ENCODE peak calls at places on chromosomes 2 and 18, in five cellular contexts. One of them, this sample, is unnamed. For H3K36me3, the result is how much of the 10 kb centered on the place peaks cover.

GRCh38 chr18:6374340-6374739 is 40.4 kb downstream of the L3MBTL4 start:
- DNase-seq in H1: no peak
- DNase-seq in cardiac muscle cell: no peak
- DNase-seq in neural progenitor cell: no peak
- DNase-seq in CD8-positive, alpha-beta T cell: no peak
- DNase-seq in this sample: no peak

GRCh38 chr2:235300368-235301201 is 193.3 kb upstream of the AGAP1 start:
- DNase-seq in cardiac muscle cell: no peak
- DNase-seq in CD8-positive, alpha-beta T cell: no peak
- DNase-seq in H1: no peak
- DNase-seq in neural progenitor cell: no peak
- DNase-seq in this sample: peak

GRCh38 chr2:50596521-50596920 is 435.4 kb downstream of the NRXN1 start:
- DNase-seq in neural progenitor cell: no peak
- DNase-seq in cardiac muscle cell: no peak
- DNase-seq in CD8-positive, alpha-beta T cell: no peak
- DNase-seq in H1: no peak
- DNase-seq in this sample: no peak

GRCh38 chr2:178756843-178757242 is 50.4 kb downstream of the TTN start:
- DNase-seq in neural progenitor cell: no peak
- DNase-seq in cardiac muscle cell: no peak
- DNase-seq in H1: no peak
- DNase-seq in CD8-positive, alpha-beta T cell: no peak
- DNase-seq in this sample: no peak

GRCh38 chr2:10222-10875 is 36.0 kb downstream of the FAM110C start:
- DNase-seq in neural progenitor cell: peak
- DNase-seq in H1: no peak
- DNase-seq in cardiac muscle cell: peak
- DNase-seq in CD8-positive, alpha-beta T cell: no peak
- DNase-seq in this sample: no peak

GRCh38 chr2:36502081-36502480 is 95.9 kb downstream of the FEZ2 start:
- DNase-seq in cardiac muscle cell: no peak
- DNase-seq in neural progenitor cell: no peak
- DNase-seq in H1: no peak
- DNase-seq in CD8-positive, alpha-beta T cell: no peak
- DNase-seq in this sample: no peak

GRCh38 chr2:17644997-17645715 is 104.7 kb downstream of the VSNL1 start:
- DNase-seq in cardiac muscle cell: no peak
- DNase-seq in neural progenitor cell: no peak
- DNase-seq in CD8-positive, alpha-beta T cell: no peak
- DNase-seq in H1: no peak
- DNase-seq in this sample: no peak

GRCh38 chr2:138652378-138652777 is 127.8 kb downstream of the NXPH2 start:
- DNase-seq in cardiac muscle cell: no peak
- DNase-seq in H1: no peak
- DNase-seq in CD8-positive, alpha-beta T cell: no peak
- DNase-seq in neural progenitor cell: no peak
- DNase-seq in this sample: no peak

GRCh38 chr2:151032741-151033152 is 228.9 kb downstream of the RBM43 start:
- DNase-seq in H1: no peak
- DNase-seq in neural progenitor cell: no peak
- DNase-seq in cardiac muscle cell: no peak
- DNase-seq in CD8-positive, alpha-beta T cell: no peak
- DNase-seq in this sample: no peak

GRCh38 chr2:53130441-53130943 is 637.1 kb upstream of the CHAC2 start:
- DNase-seq in neural progenitor cell: no peak
- DNase-seq in H1: no peak
- DNase-seq in CD8-positive, alpha-beta T cell: no peak
- DNase-seq in cardiac muscle cell: no peak
- DNase-seq in this sample: peak

GRCh38 chr18:44241041-44241440 is 439.6 kb upstream of the SETBP1 start:
- DNase-seq in H1: no peak
- DNase-seq in CD8-positive, alpha-beta T cell: no peak
- DNase-seq in neural progenitor cell: no peak
- DNase-seq in cardiac muscle cell: no peak
- DNase-seq in this sample: no peak

GRCh38 chr2:25833566-25833965 is 44.7 kb downstream of the ASXL2 start:
- DNase-seq in cardiac muscle cell: no peak
- DNase-seq in neural progenitor cell: no peak
- DNase-seq in CD8-positive, alpha-beta T cell: no peak
- DNase-seq in H1: no peak
- DNase-seq in this sample: no peak

GRCh38 chr2:199659207-199659606 is 191.8 kb downstream of the FTCDNL1 start:
- DNase-seq in cardiac muscle cell: peak
- DNase-seq in H1: peak
- DNase-seq in neural progenitor cell: peak
- DNase-seq in CD8-positive, alpha-beta T cell: no peak
- DNase-seq in this sample: no peak

GRCh38 chr2:67503066-67503795 is 106.1 kb downstream of the ETAA1 start:
- DNase-seq in neural progenitor cell: no peak
- DNase-seq in cardiac muscle cell: no peak
- DNase-seq in H1: no peak
- DNase-seq in CD8-positive, alpha-beta T cell: no peak
- DNase-seq in this sample: peak

GRCh38 chr2:84901593-84902120 is 3.8 kb upstream of the TMSB10 start:
- DNase-seq in CD8-positive, alpha-beta T cell: no peak
- DNase-seq in H1: no peak
- DNase-seq in neural progenitor cell: no peak
- DNase-seq in cardiac muscle cell: no peak
- DNase-seq in this sample: no peak

GRCh38 chr2:179201884-179202283 is 62.7 kb downstream of the SESTD1 start:
- DNase-seq in CD8-positive, alpha-beta T cell: no peak
- DNase-seq in cardiac muscle cell: no peak
- DNase-seq in H1: no peak
- DNase-seq in neural progenitor cell: peak
- DNase-seq in this sample: no peak

GRCh38 chr2:148874868-148875341 is at the start of gene KIF5C:
- DNase-seq in CD8-positive, alpha-beta T cell: peak
- DNase-seq in H1: peak
- DNase-seq in neural progenitor cell: peak
- DNase-seq in cardiac muscle cell: peak
- DNase-seq in this sample: peak

GRCh38 chr2:29039718-29040480 is 34.4 kb downstream of the PCARE start:
- DNase-seq in neural progenitor cell: no peak
- DNase-seq in cardiac muscle cell: no peak
- DNase-seq in CD8-positive, alpha-beta T cell: no peak
- DNase-seq in H1: no peak
- DNase-seq in this sample: no peak

GRCh38 chr18:58105908-58106673 is 62.1 kb downstream of the NEDD4L start:
- DNase-seq in neural progenitor cell: no peak
- DNase-seq in H1: no peak
- DNase-seq in CD8-positive, alpha-beta T cell: no peak
- DNase-seq in cardiac muscle cell: no peak
- DNase-seq in this sample: no peak

GRCh38 chr2:184765048-184765881 is 166.9 kb downstream of the ZNF804A start:
- DNase-seq in neural progenitor cell: peak
- DNase-seq in cardiac muscle cell: no peak
- DNase-seq in H1: no peak
- DNase-seq in CD8-positive, alpha-beta T cell: no peak
- DNase-seq in this sample: no peak

GRCh38 chr2:10172033-10172865 is 49.7 kb downstream of the RRM2 start:
- DNase-seq in neural progenitor cell: peak
- DNase-seq in CD8-positive, alpha-beta T cell: no peak
- DNase-seq in cardiac muscle cell: no peak
- DNase-seq in H1: no peak
- DNase-seq in this sample: no peak

GRCh38 chr2:159285929-159286708 is at the start of gene WDSUB1:
- DNase-seq in neural progenitor cell: peak
- DNase-seq in CD8-positive, alpha-beta T cell: peak
- DNase-seq in H1: peak
- DNase-seq in cardiac muscle cell: peak
- DNase-seq in this sample: peak

GRCh38 chr2:145723872-145724271 is 1204.0 kb upstream of the ZEB2 start:
- DNase-seq in CD8-positive, alpha-beta T cell: no peak
- DNase-seq in H1: no peak
- DNase-seq in neural progenitor cell: no peak
- DNase-seq in cardiac muscle cell: no peak
- DNase-seq in this sample: no peak

GRCh38 chr2:159617651-159618050 is 1.3 kb upstream of the BAZ2B start:
- DNase-seq in CD8-positive, alpha-beta T cell: no peak
- DNase-seq in cardiac muscle cell: peak
- DNase-seq in neural progenitor cell: peak
- DNase-seq in H1: no peak
- DNase-seq in this sample: no peak

DNA sequence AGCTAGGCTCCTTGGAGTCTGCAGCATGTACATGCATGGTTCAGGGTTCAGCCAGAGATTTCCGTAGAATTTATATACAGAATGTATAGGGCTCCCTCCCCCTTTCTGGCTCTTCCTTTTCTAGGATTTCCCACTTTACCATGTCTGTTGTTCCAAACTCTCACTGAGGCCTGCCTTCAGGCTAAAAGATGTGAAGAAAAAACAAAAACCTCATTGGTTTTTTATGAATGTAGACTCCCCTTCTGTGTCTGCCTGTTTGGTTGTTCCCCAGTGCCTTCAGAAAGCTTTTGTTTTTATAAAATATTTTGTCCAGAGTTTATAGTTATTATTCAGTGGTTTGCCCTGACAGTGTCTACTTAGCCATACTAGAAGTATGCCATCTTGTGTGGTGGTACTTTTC is 3.6 kb downstream of the NDUFV2 start:
- DNase-seq in H1: no peak
- DNase-seq in cardiac muscle cell: no peak
- DNase-seq in neural progenitor cell: no peak
- DNase-seq in CD8-positive, alpha-beta T cell: no peak
- DNase-seq in this sample: no peak
- H3K4me3 ChIP-seq in H1: peak
- H3K4me3 ChIP-seq in cardiac muscle cell: no peak
- H3K4me3 ChIP-seq in neural progenitor cell: peak
- H3K4me3 ChIP-seq in CD8-positive, alpha-beta T cell: no peak
- H3K4me3 ChIP-seq in this sample: no peak

DNA sequence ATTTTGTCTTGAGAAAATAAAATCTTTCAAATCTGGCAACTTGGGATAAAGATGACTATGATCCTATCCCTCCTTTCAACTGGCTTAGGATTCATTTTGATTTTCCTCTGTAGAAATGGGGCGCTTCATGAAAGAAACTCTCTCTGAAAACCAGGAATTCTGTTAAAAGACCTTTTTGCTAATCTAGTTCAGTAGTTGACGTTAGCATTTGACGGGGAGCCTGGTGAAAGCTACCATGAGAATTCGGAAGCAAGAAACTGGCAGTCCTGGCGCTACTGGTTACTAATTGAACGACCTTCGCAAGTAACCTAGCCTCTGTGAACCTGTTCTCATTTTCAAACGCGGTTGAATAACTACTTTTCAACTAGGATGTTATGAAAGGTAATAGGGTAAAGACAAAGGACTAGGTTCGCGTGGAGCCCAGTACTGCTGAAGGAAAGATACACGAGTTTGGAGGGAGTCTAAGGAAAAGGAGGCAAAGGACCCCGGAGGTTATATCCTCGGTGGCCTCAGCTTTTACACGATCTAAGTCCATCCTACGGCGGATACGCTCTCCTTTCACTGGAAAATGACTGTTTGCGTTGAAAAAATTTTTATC is 604 bp upstream of the STK11IP start:
- DNase-seq in neural progenitor cell: no peak
- DNase-seq in H1: no peak
- DNase-seq in CD8-positive, alpha-beta T cell: no peak
- DNase-seq in cardiac muscle cell: no peak
- DNase-seq in this sample: no peak
- TF ChIP-seq CTCF in neural progenitor cell: no peak
- TF ChIP-seq CTCF in H1: no peak
- TF ChIP-seq CTCF in CD8-positive, alpha-beta T cell: no peak
- TF ChIP-seq CTCF in cardiac muscle cell: no peak
- TF ChIP-seq CTCF in this sample: no peak

GRCh38 chr2:63057249-63058148 is 6.9 kb downstream of the OTX1 start:
- DNase-seq in neural progenitor cell: peak
- DNase-seq in H1: peak
- DNase-seq in CD8-positive, alpha-beta T cell: no peak
- DNase-seq in cardiac muscle cell: peak
- DNase-seq in this sample: no peak

GRCh38 chr2:63054812-63055509 is 4.3 kb downstream of the OTX1 start:
- DNase-seq in cardiac muscle cell: no peak
- DNase-seq in CD8-positive, alpha-beta T cell: no peak
- DNase-seq in neural progenitor cell: peak
- DNase-seq in H1: peak
- DNase-seq in this sample: no peak

GRCh38 chr2:63053889-63054725 is 3.5 kb downstream of the OTX1 start:
- DNase-seq in H1: peak
- DNase-seq in cardiac muscle cell: peak
- DNase-seq in neural progenitor cell: peak
- DNase-seq in CD8-positive, alpha-beta T cell: no peak
- DNase-seq in this sample: no peak

GRCh38 chr2:63056309-63057065 is 5.9 kb downstream of the OTX1 start:
- DNase-seq in neural progenitor cell: peak
- DNase-seq in CD8-positive, alpha-beta T cell: no peak
- DNase-seq in cardiac muscle cell: peak
- DNase-seq in H1: peak
- DNase-seq in this sample: no peak

GRCh38 chr2:63055510-63056308 is 5.1 kb downstream of the OTX1 start:
- DNase-seq in CD8-positive, alpha-beta T cell: no peak
- DNase-seq in cardiac muscle cell: peak
- DNase-seq in H1: peak
- DNase-seq in neural progenitor cell: peak
- DNase-seq in this sample: no peak
- H3K36me3 ChIP-seq in CD8-positive, alpha-beta T cell: under half
- H3K36me3 ChIP-seq in cardiac muscle cell: under half
- H3K36me3 ChIP-seq in H1: under half
- H3K36me3 ChIP-seq in neural progenitor cell: under half
- H3K36me3 ChIP-seq in this sample: under half

GRCh38 chr2:240251848-240252190 is 111.4 kb upstream of the OTOS start:
- DNase-seq in cardiac muscle cell: no peak
- DNase-seq in neural progenitor cell: no peak
- DNase-seq in H1: no peak
- DNase-seq in CD8-positive, alpha-beta T cell: no peak
- DNase-seq in this sample: no peak

GRCh38 chr2:240253583-240254145 is 113.2 kb upstream of the OTOS start:
- DNase-seq in CD8-positive, alpha-beta T cell: no peak
- DNase-seq in cardiac muscle cell: no peak
- DNase-seq in neural progenitor cell: no peak
- DNase-seq in H1: no peak
- DNase-seq in this sample: no peak

GRCh38 chr2:240254337-240255164 is 114.1 kb upstream of the OTOS start:
- DNase-seq in H1: no peak
- DNase-seq in neural progenitor cell: no peak
- DNase-seq in CD8-positive, alpha-beta T cell: peak
- DNase-seq in cardiac muscle cell: no peak
- DNase-seq in this sample: no peak

GRCh38 chr2:240252191-240252871 is 111.9 kb upstream of the OTOS start:
- DNase-seq in cardiac muscle cell: no peak
- DNase-seq in H1: no peak
- DNase-seq in neural progenitor cell: no peak
- DNase-seq in CD8-positive, alpha-beta T cell: no peak
- DNase-seq in this sample: no peak

DNA sequence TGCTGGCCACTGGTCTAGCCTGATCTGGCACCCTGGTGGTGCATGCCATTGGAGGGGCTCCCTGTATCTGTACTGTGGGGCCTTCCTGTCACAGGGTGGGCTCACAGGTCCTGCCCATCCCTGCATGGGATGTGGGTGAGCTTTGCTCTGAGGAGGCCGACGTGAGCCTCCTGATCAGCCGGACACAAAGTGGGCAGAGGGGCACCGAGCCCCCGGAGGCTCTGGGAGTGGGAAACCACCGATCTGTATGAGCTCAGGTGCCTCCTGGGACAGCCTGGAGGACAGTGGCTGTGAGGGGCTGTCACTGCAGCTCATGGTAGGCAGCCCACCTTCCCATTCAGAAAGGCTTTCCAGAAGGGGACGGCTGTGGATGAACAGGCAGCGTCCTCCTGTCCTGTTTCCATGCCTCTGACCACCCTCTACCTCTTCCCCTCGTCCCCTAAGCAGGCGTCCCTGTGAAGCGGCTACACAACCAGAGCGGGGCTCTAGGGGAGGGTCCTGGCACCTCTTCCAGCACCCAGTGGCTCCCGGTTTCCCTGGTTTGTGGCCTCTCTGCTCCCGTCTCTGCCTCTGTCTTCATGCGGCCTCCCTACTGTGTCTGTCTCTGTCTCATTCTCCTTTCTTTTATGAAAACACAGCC is 112.5 kb upstream of the OTOS start:
- DNase-seq in CD8-positive, alpha-beta T cell: peak
- DNase-seq in cardiac muscle cell: no peak
- DNase-seq in H1: no peak
- DNase-seq in neural progenitor cell: no peak
- DNase-seq in this sample: no peak
- H3K4me3 ChIP-seq in CD8-positive, alpha-beta T cell: no peak
- H3K4me3 ChIP-seq in cardiac muscle cell: no peak
- H3K4me3 ChIP-seq in H1: no peak
- H3K4me3 ChIP-seq in neural progenitor cell: no peak
- H3K4me3 ChIP-seq in this sample: no peak

This sample was measured in kidney epithelial cell.